ENCODE peak calls at places on chromosomes 6 and 20, in four cellular contexts. One of them, this sample, is unnamed.
A peak's percentile ranks its signal among the peaks of the same experiment; 100 is the strongest.

GRCh38 chr6:39068391-39068790 is 19.8 kb downstream of the GLP1R start:
- DNase-seq in HEK293T: no peak
- DNase-seq in GM12878: no peak
- DNase-seq in K562: no peak
- DNase-seq in this sample: no peak

GRCh38 chr6:150410906-150411305 is 42.1 kb downstream of the IYD start:
- DNase-seq in HEK293T: no peak
- DNase-seq in GM12878: no peak
- DNase-seq in K562: no peak
- DNase-seq in this sample: no peak

GRCh38 chr6:5085638-5086293 is 625 bp downstream of the PPP1R3G start:
- DNase-seq in HEK293T: peak; percentile 46
- DNase-seq in GM12878: no peak
- DNase-seq in K562: no peak
- DNase-seq in this sample: no peak

GRCh38 chr20:8218861-8219260 is 86.8 kb downstream of the PLCB1 start:
- DNase-seq in HEK293T: no peak
- DNase-seq in GM12878: no peak
- DNase-seq in K562: no peak
- DNase-seq in this sample: no peak

GRCh38 chr6:111555041-111555440 is 50.6 kb downstream of the TRAF3IP2 start:
- DNase-seq in HEK293T: no peak
- DNase-seq in GM12878: no peak
- DNase-seq in K562: no peak
- DNase-seq in this sample: no peak

GRCh38 chr20:60500038-60500701 is 541.9 kb downstream of the CDH26 start:
- DNase-seq in HEK293T: no peak
- DNase-seq in GM12878: no peak
- DNase-seq in K562: no peak
- DNase-seq in this sample: no peak

GRCh38 chr20:41622584-41622983 is 4.4 kb upstream of the CHD6 start:
- DNase-seq in HEK293T: no peak
- DNase-seq in GM12878: no peak
- DNase-seq in K562: no peak
- DNase-seq in this sample: no peak

GRCh38 chr20:16692442-16692841 is 37.4 kb upstream of the SNRPB2 start:
- DNase-seq in HEK293T: no peak
- DNase-seq in GM12878: no peak
- DNase-seq in K562: no peak
- DNase-seq in this sample: no peak

GRCh38 chr6:26286168-26286854 is 78.7 kb upstream of the BTN3A2 start:
- DNase-seq in HEK293T: peak; percentile 32
- DNase-seq in GM12878: no peak
- DNase-seq in K562: peak; percentile 39
- DNase-seq in this sample: peak; percentile 63

GRCh38 chr20:48456361-48457184 is 371.2 kb downstream of the PREX1 start:
- DNase-seq in HEK293T: no peak
- DNase-seq in GM12878: peak; percentile 37
- DNase-seq in K562: no peak
- DNase-seq in this sample: no peak

GRCh38 chr6:25556516-25556915 is 95.5 kb upstream of the SCGN start:
- DNase-seq in HEK293T: peak; percentile 62
- DNase-seq in GM12878: peak; percentile 28
- DNase-seq in K562: peak; percentile 57
- DNase-seq in this sample: peak; percentile 65

GRCh38 chr6:113776998-113777397 is 80.1 kb upstream of the MARCKS start:
- DNase-seq in HEK293T: no peak
- DNase-seq in GM12878: no peak
- DNase-seq in K562: no peak
- DNase-seq in this sample: no peak

GRCh38 chr6:113786168-113786567 is 71.0 kb upstream of the MARCKS start:
- DNase-seq in HEK293T: no peak
- DNase-seq in GM12878: no peak
- DNase-seq in K562: no peak
- DNase-seq in this sample: peak; percentile 29

GRCh38 chr6:113777601-113778000 is 79.5 kb upstream of the MARCKS start:
- DNase-seq in HEK293T: no peak
- DNase-seq in GM12878: no peak
- DNase-seq in K562: no peak
- DNase-seq in this sample: no peak

GRCh38 chr6:113779656-113780055 is 77.5 kb upstream of the MARCKS start:
- DNase-seq in HEK293T: no peak
- DNase-seq in GM12878: no peak
- DNase-seq in K562: no peak
- DNase-seq in this sample: no peak

DNA sequence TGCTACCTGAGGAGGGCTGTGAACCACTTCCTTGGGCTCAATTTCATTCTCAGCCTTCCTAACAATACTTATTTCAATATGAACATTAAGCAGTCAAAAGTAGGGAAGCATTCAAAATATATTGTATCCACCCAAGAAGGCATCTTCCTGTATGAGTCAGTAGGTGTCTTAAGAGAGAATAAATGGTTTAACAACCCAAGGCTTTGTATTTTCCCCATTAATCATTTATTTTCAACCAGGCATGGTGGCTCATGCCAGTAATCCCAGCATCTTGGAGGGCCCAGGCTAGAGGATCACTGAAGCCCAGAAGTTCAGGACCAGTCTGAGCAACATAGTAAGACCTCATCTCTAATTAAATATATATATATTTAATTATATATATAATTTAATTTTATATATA is 74.5 kb upstream of the MARCKS start:
- DNase-seq in HEK293T: no peak
- DNase-seq in GM12878: no peak
- DNase-seq in K562: no peak
- DNase-seq in this sample: no peak
- TF ChIP-seq FOXK2 in HEK293T: no peak
- TF ChIP-seq FOXK2 in GM12878: no peak
- TF ChIP-seq FOXK2 in K562: no peak
- TF ChIP-seq FOXK2 in this sample: no peak

DNA sequence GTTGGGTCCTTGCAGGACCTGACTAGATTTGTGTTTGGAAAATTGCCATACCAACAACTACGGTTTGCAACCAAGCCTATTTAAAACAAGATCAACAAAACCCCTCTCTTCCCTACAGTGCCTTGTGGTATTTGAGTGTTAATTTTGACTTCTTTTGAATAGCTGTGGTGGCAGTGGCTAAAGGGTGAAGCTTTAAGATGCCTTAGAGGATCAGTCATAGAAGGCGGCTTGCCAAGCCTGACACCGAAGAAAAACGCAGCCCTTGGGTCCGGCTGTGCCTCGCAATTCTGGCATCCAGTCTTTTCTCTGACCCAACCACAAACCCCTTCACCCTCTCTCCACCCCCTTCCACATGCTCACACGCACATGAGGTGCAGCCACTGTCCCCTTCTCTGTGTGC is 32.6 kb downstream of the BMP6 start:
- DNase-seq in HEK293T: no peak
- DNase-seq in GM12878: no peak
- DNase-seq in K562: no peak
- DNase-seq in this sample: no peak
- TF ChIP-seq FOXK2 in HEK293T: no peak
- TF ChIP-seq FOXK2 in GM12878: no peak
- TF ChIP-seq FOXK2 in K562: no peak
- TF ChIP-seq FOXK2 in this sample: no peak

GRCh38 chr6:92110390-92110789 is 1309.0 kb downstream of the EPHA7 start:
- DNase-seq in HEK293T: no peak
- DNase-seq in GM12878: no peak
- DNase-seq in K562: no peak
- DNase-seq in this sample: no peak
- TF ChIP-seq FOXK2 in HEK293T: no peak
- TF ChIP-seq FOXK2 in GM12878: no peak
- TF ChIP-seq FOXK2 in K562: no peak
- TF ChIP-seq FOXK2 in this sample: no peak

DNA sequence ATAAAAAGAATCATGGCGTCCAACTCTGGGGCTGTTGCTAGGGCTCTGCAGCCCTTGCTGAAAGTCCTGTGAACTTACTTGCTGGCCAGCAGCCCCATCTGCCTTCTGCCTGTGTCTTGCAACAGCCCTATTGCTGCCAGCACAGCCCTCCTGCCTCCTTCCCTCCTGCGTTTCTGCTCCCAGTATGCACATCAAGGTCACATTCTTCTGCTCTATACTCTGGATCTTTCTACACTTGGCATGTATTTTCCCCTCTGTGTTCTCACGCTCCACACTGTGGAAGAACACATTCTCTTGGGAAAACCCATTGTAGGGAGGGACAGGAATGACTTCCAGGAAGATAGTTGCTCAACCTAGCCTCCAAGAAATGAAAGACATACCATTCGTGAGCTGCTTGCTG is 80.9 kb upstream of the PHACTR2 start:
- DNase-seq in HEK293T: no peak
- DNase-seq in GM12878: no peak
- DNase-seq in K562: no peak
- DNase-seq in this sample: no peak
- TF ChIP-seq FOXK2 in HEK293T: no peak
- TF ChIP-seq FOXK2 in GM12878: no peak
- TF ChIP-seq FOXK2 in K562: no peak
- TF ChIP-seq FOXK2 in this sample: no peak

DNA sequence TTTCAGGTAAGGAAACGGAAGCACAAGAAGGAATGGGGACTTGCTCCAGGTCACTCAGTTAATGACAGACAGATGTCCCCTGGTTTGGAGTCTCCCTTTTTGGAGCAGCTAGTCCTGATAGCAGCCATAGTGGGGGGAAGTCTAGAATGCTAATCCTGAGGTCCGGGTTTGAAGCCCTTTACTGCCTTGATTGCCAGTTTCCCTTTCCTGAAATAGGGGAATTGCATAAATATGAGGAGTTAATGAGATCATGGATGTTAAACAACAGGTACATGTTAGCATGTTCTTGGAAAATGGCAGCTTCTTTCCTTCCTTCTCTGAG is 341 bp upstream of the TTPAL start:
- DNase-seq in HEK293T: no peak
- DNase-seq in GM12878: no peak
- DNase-seq in K562: no peak
- DNase-seq in this sample: no peak
- TF ChIP-seq FOXK2 in HEK293T: no peak
- TF ChIP-seq FOXK2 in GM12878: no peak
- TF ChIP-seq FOXK2 in K562: no peak
- TF ChIP-seq FOXK2 in this sample: no peak

GRCh38 chr6:28212510-28213212 is 12.4 kb upstream of the ZSCAN9 start:
- DNase-seq in HEK293T: peak; percentile 62
- DNase-seq in GM12878: peak; percentile 77
- DNase-seq in K562: peak; percentile 80
- DNase-seq in this sample: peak; percentile 79
- TF ChIP-seq FOXK2 in HEK293T: no peak
- TF ChIP-seq FOXK2 in GM12878: no peak
- TF ChIP-seq FOXK2 in K562: peak; percentile 92
- TF ChIP-seq FOXK2 in this sample: no peak

GRCh38 chr6:113596477-113596876 is 260.7 kb upstream of the MARCKS start:
- DNase-seq in HEK293T: no peak
- DNase-seq in GM12878: no peak
- DNase-seq in K562: no peak
- DNase-seq in this sample: no peak
- TF ChIP-seq FOXK2 in HEK293T: no peak
- TF ChIP-seq FOXK2 in GM12878: no peak
- TF ChIP-seq FOXK2 in K562: no peak
- TF ChIP-seq FOXK2 in this sample: no peak

DNA sequence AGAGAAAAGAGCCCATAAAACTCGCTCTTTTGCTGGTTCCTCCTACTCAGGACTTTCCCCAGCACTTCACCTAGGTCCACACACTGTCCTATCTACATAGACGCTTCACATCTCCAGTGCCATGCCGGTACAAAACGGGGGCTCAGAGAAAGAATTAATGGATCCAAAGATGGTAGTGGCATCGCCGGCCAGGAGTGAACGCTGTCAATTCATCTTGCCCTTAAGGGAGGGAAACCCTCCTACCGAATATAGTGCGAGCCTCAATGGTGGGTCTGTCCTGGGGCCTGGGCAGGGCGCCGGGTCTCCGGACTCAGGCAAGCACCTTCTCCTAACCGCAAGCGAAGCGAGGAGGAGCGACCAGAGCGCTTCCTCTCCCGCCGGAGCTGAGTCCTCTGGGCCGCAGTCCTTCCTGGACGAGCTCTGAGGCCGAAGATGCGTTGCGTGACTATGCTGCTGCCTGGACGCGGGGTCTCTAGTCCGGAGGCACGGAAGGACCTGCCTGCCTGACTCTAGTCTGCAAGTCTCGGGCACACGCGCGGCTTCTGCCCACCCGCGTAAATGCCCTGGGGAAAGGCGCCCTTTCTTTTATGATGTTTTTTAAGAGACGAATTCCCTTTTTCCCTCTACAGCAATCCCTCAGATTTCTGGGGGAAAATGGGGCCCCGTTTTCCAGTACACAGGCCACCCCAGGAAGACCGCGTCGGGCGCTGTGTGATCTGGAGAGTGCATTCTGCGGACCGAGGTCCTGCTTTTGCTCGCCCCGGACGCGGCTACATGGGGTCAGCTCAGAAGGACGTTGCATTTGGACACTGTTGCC is 100.1 kb upstream of the PRDM1 start:
- DNase-seq in HEK293T: no peak
- DNase-seq in GM12878: no peak
- DNase-seq in K562: no peak
- DNase-seq in this sample: no peak
- TF ChIP-seq FOXK2 in HEK293T: no peak
- TF ChIP-seq FOXK2 in GM12878: no peak
- TF ChIP-seq FOXK2 in K562: no peak
- TF ChIP-seq FOXK2 in this sample: no peak

DNA sequence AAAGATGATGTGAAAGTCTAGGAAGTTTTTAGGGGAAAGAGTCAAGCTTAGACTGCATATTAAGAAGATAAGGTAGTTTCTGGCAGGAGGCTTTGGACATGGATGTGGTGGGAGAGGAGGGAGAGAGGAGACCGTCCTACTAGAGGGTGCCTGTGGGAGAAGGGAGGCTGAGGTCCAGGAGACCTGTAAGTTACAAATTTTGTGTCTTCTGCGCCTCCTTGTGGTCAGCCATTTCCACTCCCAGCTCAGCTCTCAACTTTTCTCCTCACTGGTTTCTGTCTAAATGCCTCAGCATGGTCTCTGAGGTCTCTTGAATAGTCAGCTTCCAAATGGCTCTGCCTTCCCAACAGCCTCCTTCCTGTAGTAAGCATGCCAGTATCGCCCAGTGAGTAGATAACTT is 193.4 kb downstream of the UNC5CL start:
- DNase-seq in HEK293T: peak; percentile 55
- DNase-seq in GM12878: no peak
- DNase-seq in K562: peak; percentile 28
- DNase-seq in this sample: peak; percentile 48
- TF ChIP-seq FOXK2 in HEK293T: no peak
- TF ChIP-seq FOXK2 in GM12878: no peak
- TF ChIP-seq FOXK2 in K562: no peak
- TF ChIP-seq FOXK2 in this sample: no peak

GRCh38 chr6:45470131-45470738 is 92.5 kb upstream of the SUPT3H start:
- DNase-seq in HEK293T: no peak
- DNase-seq in GM12878: no peak
- DNase-seq in K562: no peak
- DNase-seq in this sample: no peak

GRCh38 chr6:45469708-45470107 is 92.0 kb upstream of the SUPT3H start:
- DNase-seq in HEK293T: no peak
- DNase-seq in GM12878: no peak
- DNase-seq in K562: no peak
- DNase-seq in this sample: no peak

GRCh38 chr6:45474376-45474775 is 96.6 kb upstream of the SUPT3H start:
- DNase-seq in HEK293T: no peak
- DNase-seq in GM12878: no peak
- DNase-seq in K562: no peak
- DNase-seq in this sample: no peak

GRCh38 chr6:45473121-45473967 is 95.6 kb upstream of the SUPT3H start:
- DNase-seq in HEK293T: no peak
- DNase-seq in GM12878: no peak
- DNase-seq in K562: no peak
- DNase-seq in this sample: no peak

GRCh38 chr6:45472383-45472782 is 94.6 kb upstream of the SUPT3H start:
- DNase-seq in HEK293T: no peak
- DNase-seq in GM12878: no peak
- DNase-seq in K562: no peak
- DNase-seq in this sample: no peak
- TF ChIP-seq FOXK2 in HEK293T: no peak
- TF ChIP-seq FOXK2 in GM12878: no peak
- TF ChIP-seq FOXK2 in K562: no peak
- TF ChIP-seq FOXK2 in this sample: no peak